ENCODE peak calls at places on chromosomes 11 and 22, in eight cellular contexts. One of them, this sample, is unnamed.

GRCh38 chr22:44554411-44554810 is 56.4 kb upstream of the RTL6 start:
- DNase-seq in mammary epithelial cell: no peak
- DNase-seq in IMR-90: no peak
- DNase-seq in fibroblast of mammary gland: no peak
- DNase-seq in RWPE2: peak
- DNase-seq in astrocyte of the spinal cord: no peak
- DNase-seq in fibroblast of villous mesenchyme: no peak
- DNase-seq in cardiac muscle cell: no peak
- DNase-seq in this sample: no peak

GRCh38 chr22:48453171-48453570 is 1374.5 kb downstream of the BRD1 start:
- DNase-seq in mammary epithelial cell: no peak
- DNase-seq in RWPE2: no peak
- DNase-seq in cardiac muscle cell: no peak
- DNase-seq in astrocyte of the spinal cord: no peak
- DNase-seq in fibroblast of villous mesenchyme: no peak
- DNase-seq in IMR-90: no peak
- DNase-seq in fibroblast of mammary gland: no peak
- DNase-seq in this sample: no peak

GRCh38 chr11:104967493-104968364 is 645 bp downstream of the CASP4 start:
- DNase-seq in mammary epithelial cell: peak
- DNase-seq in fibroblast of mammary gland: peak
- DNase-seq in astrocyte of the spinal cord: peak
- DNase-seq in RWPE2: no peak
- DNase-seq in IMR-90: peak
- DNase-seq in cardiac muscle cell: no peak
- DNase-seq in fibroblast of villous mesenchyme: peak
- DNase-seq in this sample: no peak

GRCh38 chr11:20782771-20783170 is 113.4 kb downstream of the NELL1 start:
- DNase-seq in astrocyte of the spinal cord: no peak
- DNase-seq in fibroblast of villous mesenchyme: no peak
- DNase-seq in fibroblast of mammary gland: no peak
- DNase-seq in cardiac muscle cell: no peak
- DNase-seq in RWPE2: no peak
- DNase-seq in IMR-90: no peak
- DNase-seq in mammary epithelial cell: no peak
- DNase-seq in this sample: no peak

GRCh38 chr11:124643605-124644425 is 21.2 kb downstream of the TBRG1 start:
- DNase-seq in RWPE2: no peak
- DNase-seq in mammary epithelial cell: peak
- DNase-seq in fibroblast of mammary gland: peak
- DNase-seq in astrocyte of the spinal cord: peak
- DNase-seq in cardiac muscle cell: no peak
- DNase-seq in IMR-90: peak
- DNase-seq in fibroblast of villous mesenchyme: peak
- DNase-seq in this sample: peak

GRCh38 chr11:30914143-30914762 is 328.1 kb upstream of the MPPED2 start:
- DNase-seq in astrocyte of the spinal cord: peak
- DNase-seq in IMR-90: peak
- DNase-seq in mammary epithelial cell: peak
- DNase-seq in fibroblast of mammary gland: peak
- DNase-seq in RWPE2: no peak
- DNase-seq in fibroblast of villous mesenchyme: peak
- DNase-seq in cardiac muscle cell: peak
- DNase-seq in this sample: peak

GRCh38 chr22:48827228-48827810 is 1000.4 kb downstream of the BRD1 start:
- DNase-seq in RWPE2: no peak
- DNase-seq in mammary epithelial cell: no peak
- DNase-seq in astrocyte of the spinal cord: no peak
- DNase-seq in cardiac muscle cell: no peak
- DNase-seq in fibroblast of mammary gland: no peak
- DNase-seq in fibroblast of villous mesenchyme: no peak
- DNase-seq in IMR-90: no peak
- DNase-seq in this sample: no peak

GRCh38 chr11:45178890-45179663 is 32.6 kb downstream of the PRDM11 start:
- DNase-seq in fibroblast of villous mesenchyme: no peak
- DNase-seq in RWPE2: no peak
- DNase-seq in fibroblast of mammary gland: no peak
- DNase-seq in astrocyte of the spinal cord: peak
- DNase-seq in cardiac muscle cell: no peak
- DNase-seq in IMR-90: peak
- DNase-seq in mammary epithelial cell: peak
- DNase-seq in this sample: peak

GRCh38 chr11:72625746-72626636 is 48.2 kb downstream of the PDE2A start:
- DNase-seq in astrocyte of the spinal cord: peak
- DNase-seq in RWPE2: no peak
- DNase-seq in fibroblast of villous mesenchyme: peak
- DNase-seq in IMR-90: peak
- DNase-seq in fibroblast of mammary gland: no peak
- DNase-seq in mammary epithelial cell: no peak
- DNase-seq in cardiac muscle cell: peak
- DNase-seq in this sample: peak

GRCh38 chr11:2450321-2451041 is 5.7 kb downstream of the KCNQ1 start:
- DNase-seq in cardiac muscle cell: no peak
- DNase-seq in astrocyte of the spinal cord: no peak
- DNase-seq in fibroblast of mammary gland: no peak
- DNase-seq in RWPE2: peak
- DNase-seq in mammary epithelial cell: no peak
- DNase-seq in fibroblast of villous mesenchyme: no peak
- DNase-seq in IMR-90: no peak
- DNase-seq in this sample: no peak

GRCh38 chr11:114612686-114613085 is 17.1 kb upstream of the NXPE4 start:
- DNase-seq in mammary epithelial cell: no peak
- DNase-seq in fibroblast of mammary gland: no peak
- DNase-seq in IMR-90: no peak
- DNase-seq in fibroblast of villous mesenchyme: no peak
- DNase-seq in cardiac muscle cell: no peak
- DNase-seq in RWPE2: no peak
- DNase-seq in astrocyte of the spinal cord: no peak
- DNase-seq in this sample: no peak

GRCh38 chr11:76030973-76031590 is 175.2 kb downstream of the WNT11 start:
- DNase-seq in RWPE2: no peak
- DNase-seq in cardiac muscle cell: no peak
- DNase-seq in IMR-90: no peak
- DNase-seq in fibroblast of mammary gland: peak
- DNase-seq in fibroblast of villous mesenchyme: peak
- DNase-seq in astrocyte of the spinal cord: peak
- DNase-seq in mammary epithelial cell: peak
- DNase-seq in this sample: peak

GRCh38 chr22:46881373-46882118 is 119.1 kb downstream of the TBC1D22A start:
- DNase-seq in fibroblast of villous mesenchyme: no peak
- DNase-seq in cardiac muscle cell: no peak
- DNase-seq in RWPE2: no peak
- DNase-seq in IMR-90: peak
- DNase-seq in mammary epithelial cell: peak
- DNase-seq in astrocyte of the spinal cord: no peak
- DNase-seq in fibroblast of mammary gland: peak
- DNase-seq in this sample: peak

GRCh38 chr11:116390963-116391362 is 381.8 kb downstream of the BUD13 start:
- DNase-seq in RWPE2: no peak
- DNase-seq in astrocyte of the spinal cord: no peak
- DNase-seq in fibroblast of mammary gland: no peak
- DNase-seq in mammary epithelial cell: no peak
- DNase-seq in cardiac muscle cell: no peak
- DNase-seq in IMR-90: no peak
- DNase-seq in fibroblast of villous mesenchyme: no peak
- DNase-seq in this sample: no peak

GRCh38 chr11:83502041-83502440 is 215.9 kb upstream of the CCDC90B start:
- DNase-seq in fibroblast of mammary gland: peak
- DNase-seq in cardiac muscle cell: no peak
- DNase-seq in fibroblast of villous mesenchyme: no peak
- DNase-seq in mammary epithelial cell: no peak
- DNase-seq in IMR-90: no peak
- DNase-seq in astrocyte of the spinal cord: no peak
- DNase-seq in RWPE2: no peak
- DNase-seq in this sample: no peak

GRCh38 chr11:71309181-71309580 is 56.8 kb upstream of the SHANK2 start:
- DNase-seq in astrocyte of the spinal cord: no peak
- DNase-seq in mammary epithelial cell: no peak
- DNase-seq in fibroblast of villous mesenchyme: no peak
- DNase-seq in cardiac muscle cell: no peak
- DNase-seq in RWPE2: peak
- DNase-seq in fibroblast of mammary gland: no peak
- DNase-seq in IMR-90: no peak
- DNase-seq in this sample: no peak

GRCh38 chr11:70930215-70930614 is 322.2 kb downstream of the SHANK2 start:
- DNase-seq in fibroblast of villous mesenchyme: no peak
- DNase-seq in mammary epithelial cell: no peak
- DNase-seq in IMR-90: no peak
- DNase-seq in astrocyte of the spinal cord: no peak
- DNase-seq in cardiac muscle cell: no peak
- DNase-seq in fibroblast of mammary gland: no peak
- DNase-seq in RWPE2: no peak
- DNase-seq in this sample: no peak

GRCh38 chr11:26227311-26227710 is 104.6 kb upstream of the ANO3 start:
- DNase-seq in fibroblast of villous mesenchyme: peak
- DNase-seq in astrocyte of the spinal cord: peak
- DNase-seq in IMR-90: peak
- DNase-seq in cardiac muscle cell: peak
- DNase-seq in fibroblast of mammary gland: peak
- DNase-seq in RWPE2: no peak
- DNase-seq in mammary epithelial cell: peak
- DNase-seq in this sample: peak
- TF ChIP-seq CTCF in fibroblast of villous mesenchyme: peak
- TF ChIP-seq CTCF in astrocyte of the spinal cord: peak
- TF ChIP-seq CTCF in IMR-90: peak
- TF ChIP-seq CTCF in cardiac muscle cell: peak
- TF ChIP-seq CTCF in fibroblast of mammary gland: peak
- TF ChIP-seq CTCF in RWPE2: peak
- TF ChIP-seq CTCF in mammary epithelial cell: peak
- TF ChIP-seq CTCF in this sample: peak

DNA sequence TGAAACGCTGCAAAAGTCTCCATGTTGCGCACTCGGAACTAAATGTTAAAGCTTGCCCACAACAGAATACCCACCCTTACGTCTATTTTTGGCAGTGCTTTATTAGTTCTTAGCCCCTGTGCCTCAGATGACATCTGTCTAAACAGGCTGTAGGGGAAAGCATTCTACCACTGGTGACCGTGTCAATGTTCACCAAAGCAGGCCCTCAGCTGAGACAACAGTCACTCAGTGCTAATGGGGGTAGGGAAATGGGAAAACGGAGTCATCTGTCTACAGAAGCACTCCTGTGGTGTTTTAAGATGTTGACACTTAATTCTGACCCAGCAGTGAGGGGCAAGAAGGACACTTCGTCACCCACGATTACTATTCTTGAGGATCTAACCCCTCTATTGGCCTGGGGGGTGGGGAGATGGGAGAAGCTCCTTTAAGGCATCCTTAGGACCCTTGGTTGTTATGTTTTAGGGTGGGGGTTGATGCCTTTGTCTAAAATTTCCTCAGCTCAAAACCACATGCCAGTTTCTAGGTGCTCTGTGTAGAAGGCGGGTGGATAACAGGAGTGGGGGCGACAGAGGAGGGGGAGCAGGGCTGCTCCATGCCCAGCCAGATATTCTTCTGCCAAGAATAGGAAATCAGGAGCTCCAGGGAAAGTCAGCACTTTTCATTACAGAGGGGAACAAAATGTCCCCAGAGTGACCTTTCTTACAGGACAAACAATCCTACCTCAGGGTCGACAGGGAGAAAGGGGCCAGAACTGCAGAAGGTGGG is 15.6 kb upstream of the MFRP start:
- DNase-seq in cardiac muscle cell: no peak
- DNase-seq in fibroblast of villous mesenchyme: no peak
- DNase-seq in fibroblast of mammary gland: no peak
- DNase-seq in mammary epithelial cell: no peak
- DNase-seq in RWPE2: no peak
- DNase-seq in astrocyte of the spinal cord: no peak
- DNase-seq in IMR-90: no peak
- DNase-seq in this sample: no peak
- H3K4me3 ChIP-seq in cardiac muscle cell: peak
- H3K4me3 ChIP-seq in fibroblast of villous mesenchyme: peak
- H3K4me3 ChIP-seq in fibroblast of mammary gland: no peak
- H3K4me3 ChIP-seq in mammary epithelial cell: no peak
- H3K4me3 ChIP-seq in RWPE2: no peak
- H3K4me3 ChIP-seq in astrocyte of the spinal cord: no peak
- H3K4me3 ChIP-seq in IMR-90: no peak
- H3K4me3 ChIP-seq in this sample: no peak

GRCh38 chr11:10692716-10693115 is 839 bp downstream of the IRAG1 start:
- DNase-seq in fibroblast of villous mesenchyme: no peak
- DNase-seq in astrocyte of the spinal cord: no peak
- DNase-seq in RWPE2: no peak
- DNase-seq in fibroblast of mammary gland: no peak
- DNase-seq in cardiac muscle cell: no peak
- DNase-seq in IMR-90: no peak
- DNase-seq in mammary epithelial cell: no peak
- DNase-seq in this sample: no peak

GRCh38 chr11:10693509-10694071 is at the start of gene IRAG1:
- DNase-seq in mammary epithelial cell: no peak
- DNase-seq in cardiac muscle cell: peak
- DNase-seq in astrocyte of the spinal cord: peak
- DNase-seq in fibroblast of mammary gland: peak
- DNase-seq in IMR-90: peak
- DNase-seq in RWPE2: no peak
- DNase-seq in fibroblast of villous mesenchyme: peak
- DNase-seq in this sample: peak

GRCh38 chr11:10683429-10683828 is 10.1 kb downstream of the IRAG1 start:
- DNase-seq in fibroblast of villous mesenchyme: no peak
- DNase-seq in RWPE2: no peak
- DNase-seq in IMR-90: no peak
- DNase-seq in fibroblast of mammary gland: no peak
- DNase-seq in cardiac muscle cell: no peak
- DNase-seq in mammary epithelial cell: no peak
- DNase-seq in astrocyte of the spinal cord: no peak
- DNase-seq in this sample: no peak

DNA sequence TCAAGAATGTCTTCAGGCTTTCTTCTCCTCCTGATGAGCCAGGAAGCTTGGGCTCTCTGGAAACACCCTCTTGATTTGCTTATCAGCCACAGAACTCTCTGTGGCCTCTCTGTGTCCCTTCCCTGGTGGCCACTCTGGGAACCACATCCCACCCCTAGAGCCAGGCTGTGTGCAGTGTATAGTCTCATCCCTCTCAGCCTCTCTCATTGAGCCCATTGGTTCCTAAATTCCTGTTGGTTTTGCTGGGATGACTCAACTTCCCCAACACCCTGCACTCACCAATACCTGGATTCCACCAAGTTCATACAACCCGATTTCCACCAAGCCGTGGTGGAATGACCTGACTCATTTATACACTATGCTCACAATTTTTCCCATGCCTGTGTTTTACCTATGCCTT is 5.2 kb downstream of the IRAG1 start:
- DNase-seq in cardiac muscle cell: no peak
- DNase-seq in RWPE2: no peak
- DNase-seq in fibroblast of villous mesenchyme: no peak
- DNase-seq in IMR-90: peak
- DNase-seq in fibroblast of mammary gland: no peak
- DNase-seq in astrocyte of the spinal cord: peak
- DNase-seq in mammary epithelial cell: peak
- DNase-seq in this sample: no peak
- TF ChIP-seq CTCF in cardiac muscle cell: peak
- TF ChIP-seq CTCF in RWPE2: no peak
- TF ChIP-seq CTCF in fibroblast of villous mesenchyme: peak
- TF ChIP-seq CTCF in IMR-90: peak
- TF ChIP-seq CTCF in fibroblast of mammary gland: peak
- TF ChIP-seq CTCF in astrocyte of the spinal cord: peak
- TF ChIP-seq CTCF in mammary epithelial cell: peak
- TF ChIP-seq CTCF in this sample: peak

DNA sequence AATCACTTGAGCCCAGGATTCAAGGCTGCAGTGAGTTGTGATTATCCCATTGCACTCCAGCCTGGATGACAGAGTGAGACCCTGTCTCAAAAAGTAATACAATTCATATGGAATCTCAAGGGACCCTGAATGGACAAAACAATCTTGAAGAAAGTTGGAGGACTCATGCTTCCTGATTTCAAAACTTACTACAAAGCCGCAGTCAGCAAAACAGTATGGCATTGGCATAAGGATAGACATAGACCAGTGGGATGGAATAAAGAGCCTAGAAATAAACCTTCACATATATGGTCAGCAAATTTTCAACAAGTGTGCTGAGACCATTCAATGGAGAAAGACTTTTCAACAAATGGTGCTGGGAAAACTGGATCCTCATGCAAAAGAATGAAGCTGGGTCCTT is 2.5 kb downstream of the SELENOO start:
- DNase-seq in cardiac muscle cell: no peak
- DNase-seq in fibroblast of mammary gland: no peak
- DNase-seq in mammary epithelial cell: no peak
- DNase-seq in astrocyte of the spinal cord: no peak
- DNase-seq in RWPE2: no peak
- DNase-seq in fibroblast of villous mesenchyme: no peak
- DNase-seq in IMR-90: no peak
- DNase-seq in this sample: no peak
- H3K4me3 ChIP-seq in cardiac muscle cell: no peak
- H3K4me3 ChIP-seq in fibroblast of mammary gland: no peak
- H3K4me3 ChIP-seq in mammary epithelial cell: no peak
- H3K4me3 ChIP-seq in astrocyte of the spinal cord: no peak
- H3K4me3 ChIP-seq in RWPE2: no peak
- H3K4me3 ChIP-seq in fibroblast of villous mesenchyme: no peak
- H3K4me3 ChIP-seq in IMR-90: no peak
- H3K4me3 ChIP-seq in this sample: no peak